ENCODE peak calls at places on chromosomes 7 and 10, in four cellular contexts. W, Y, O and B are unnamed samples.

GRCh38 chr7:117871778-117872538 is 1.3 kb downstream of the CTTNBP2 start:
- DNase-seq in W (no peak), Y (no peak), O (no peak), B (no peak)

GRCh38 chr7:2641406-2642393 is 9.9 kb downstream of the TTYH3 start:
- DNase-seq in W (no peak), Y (no peak), O (peak; percentile 76), B (no peak)

GRCh38 chr7:39453743-39454355 is 112.4 kb upstream of the YAE1 start:
- DNase-seq in W (peak; percentile 66), Y (peak; percentile 87), O (peak; percentile 56), B (peak; percentile 66)

GRCh38 chr7:158815046-158815445 is 14.3 kb downstream of the ESYT2 start:
- DNase-seq in W (no peak), Y (no peak), O (no peak), B (no peak)

GRCh38 chr7:105017263-105018051 is 3.5 kb downstream of the KMT2E start:
- DNase-seq in W (no peak), Y (peak; percentile 69), O (no peak), B (no peak)

GRCh38 chr7:17380696-17381662 is 82.5 kb downstream of the AHR start:
- DNase-seq in W (no peak), Y (no peak), O (no peak), B (no peak)

GRCh38 chr7:36755484-36755883 is 31.2 kb upstream of the AOAH start:
- DNase-seq in W (no peak), Y (peak; percentile 59), O (no peak), B (no peak)

GRCh38 chr7:143214789-143215679 is 6.8 kb upstream of the TAS2R40 start:
- DNase-seq in W (peak; percentile 90), Y (peak; percentile 95), O (peak; percentile 67), B (peak; percentile 78)

GRCh38 chr7:66296001-66296521 is 90.9 kb downstream of the TPST1 start:
- DNase-seq in W (no peak), Y (no peak), O (no peak), B (no peak)

GRCh38 chr10:14532473-14533251 is 201.9 kb upstream of the FRMD4A start:
- DNase-seq in W (no peak), Y (no peak), O (peak; percentile 40), B (no peak)
- H3K9ac ChIP-seq in W (no peak overlapping the region), Y (no peak overlapping the region), O (no peak overlapping the region), B (no peak overlapping the region)

GRCh38 chr7:91196058-91196457 is 68.2 kb upstream of the FZD1 start:
- DNase-seq in W (no peak), Y (no peak), O (no peak), B (no peak)

GRCh38 chr7:91198371-91198770 is 65.9 kb upstream of the FZD1 start:
- DNase-seq in W (no peak), Y (no peak), O (no peak), B (no peak)

GRCh38 chr7:91191771-91192170 is 72.5 kb upstream of the FZD1 start:
- DNase-seq in W (no peak), Y (no peak), O (no peak), B (no peak)

GRCh38 chr7:91194841-91195240 is 69.4 kb upstream of the FZD1 start:
- DNase-seq in W (no peak), Y (no peak), O (no peak), B (no peak)

GRCh38 chr7:91193141-91193540 is 71.1 kb upstream of the FZD1 start:
- DNase-seq in W (no peak), Y (no peak), O (no peak), B (no peak)
- H2AFZ ChIP-seq in W (no peak overlapping the region), Y (no peak overlapping the region), O (no peak overlapping the region), B (no peak overlapping the region)

DNA sequence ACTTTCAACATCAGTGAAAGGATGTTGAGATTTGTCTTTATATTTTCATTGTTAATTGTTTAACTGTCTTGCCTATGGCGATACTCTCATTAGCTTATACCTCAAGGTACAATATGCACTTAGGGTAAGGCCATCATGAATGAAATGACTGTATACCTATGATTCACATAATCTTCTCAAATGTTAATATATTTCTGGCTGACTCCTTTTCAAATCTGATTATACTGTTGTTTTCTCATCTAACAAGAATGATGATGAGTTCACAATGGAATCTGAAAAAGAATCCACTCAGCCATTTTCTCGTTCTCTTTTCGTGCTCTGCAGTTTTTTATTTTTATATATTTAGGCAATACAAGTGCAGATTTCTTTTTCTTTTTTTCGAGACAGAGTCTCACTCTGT is 159.1 kb downstream of the ARHGAP12 start:
- DNase-seq in W (no peak), Y (no peak), O (peak; percentile 74), B (no peak)
- H3K4me2 ChIP-seq in W (no peak overlapping the region), Y (no peak overlapping the region), O (no peak overlapping the region), B (no peak overlapping the region)

GRCh38 chr10:129468187-129468586 is 1.1 kb downstream of the MGMT start:
- DNase-seq in W (no peak), Y (no peak), O (no peak), B (peak; percentile 20)
- H3K9ac ChIP-seq in W (no peak overlapping the region), Y (peak overlapping the region; percentile 91), O (no peak overlapping the region), B (peak overlapping the region; percentile 84)

GRCh38 chr7:44188480-44189225 is 586 bp downstream of the GCK start:
- DNase-seq in W (no peak), Y (no peak), O (no peak), B (no peak)
- H2AFZ ChIP-seq in W (no peak overlapping the region), Y (no peak overlapping the region), O (no peak overlapping the region), B (no peak overlapping the region)

DNA sequence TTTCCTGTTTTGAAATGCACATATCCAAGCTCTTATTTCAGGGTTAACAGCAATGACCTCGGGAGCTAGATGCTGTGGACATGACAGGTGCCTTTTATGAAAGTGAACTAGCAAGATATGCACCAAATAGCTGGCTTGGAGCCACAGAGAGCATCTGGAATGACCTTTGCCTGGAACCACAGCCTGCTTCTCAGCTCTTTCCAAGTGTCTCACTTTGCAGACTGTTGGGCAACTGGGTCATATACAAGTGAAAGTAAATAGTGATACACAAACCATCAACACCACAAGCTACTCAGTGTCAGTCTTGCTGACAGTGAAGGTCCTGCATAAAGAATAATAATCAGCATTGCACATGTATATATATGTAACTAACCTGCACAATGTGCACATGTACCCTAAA is 183.5 kb downstream of the RNF133 start:
- DNase-seq in W (peak; percentile 61), Y (no peak), O (no peak), B (no peak)
- H3K4me2 ChIP-seq in W (no peak overlapping the region), Y (no peak overlapping the region), O (no peak overlapping the region), B (no peak overlapping the region)